ENCODE peak calls at places on chromosomes 11 and 22, in six cellular contexts. One of them, this sample, is unnamed.
A peak's percentile ranks its signal among the peaks of the same experiment; 100 is the strongest.

GRCh38 chr11:19849107-19849789 is 136.6 kb downstream of the NAV2 start:
- DNase-seq in colonic mucosa: no peak
- DNase-seq in spleen: no peak
- DNase-seq in cardiac muscle cell: no peak
- DNase-seq in adipocyte: peak; percentile 59
- DNase-seq in OCI-LY7: no peak
- DNase-seq in this sample: no peak

GRCh38 chr11:45918331-45918941 is 759 bp upstream of the PEX16 start:
- DNase-seq in colonic mucosa: peak; percentile 93
- DNase-seq in spleen: peak; percentile 95
- DNase-seq in cardiac muscle cell: peak; percentile 80
- DNase-seq in adipocyte: peak; percentile 93
- DNase-seq in OCI-LY7: peak; percentile 77
- DNase-seq in this sample: peak; percentile 42

GRCh38 chr11:106231591-106231990 is 154.1 kb downstream of the AASDHPPT start:
- DNase-seq in colonic mucosa: no peak
- DNase-seq in spleen: no peak
- DNase-seq in cardiac muscle cell: peak; percentile 56
- DNase-seq in adipocyte: no peak
- DNase-seq in OCI-LY7: no peak
- DNase-seq in this sample: no peak

GRCh38 chr22:40400173-40400572 is 29.8 kb downstream of the SGSM3 start:
- DNase-seq in colonic mucosa: no peak
- DNase-seq in spleen: peak; percentile 93
- DNase-seq in cardiac muscle cell: no peak
- DNase-seq in adipocyte: no peak
- DNase-seq in OCI-LY7: peak; percentile 91
- DNase-seq in this sample: peak; percentile 62

GRCh38 chr11:103114836-103115235 is 5.6 kb downstream of the DYNC2H1 start:
- DNase-seq in colonic mucosa: no peak
- DNase-seq in spleen: no peak
- DNase-seq in cardiac muscle cell: no peak
- DNase-seq in adipocyte: no peak
- DNase-seq in OCI-LY7: no peak
- DNase-seq in this sample: no peak

GRCh38 chr11:6232899-6233298 is 1.5 kb downstream of the FHIP1B start:
- DNase-seq in colonic mucosa: no peak
- DNase-seq in spleen: no peak
- DNase-seq in cardiac muscle cell: no peak
- DNase-seq in adipocyte: peak; percentile 8
- DNase-seq in OCI-LY7: no peak
- DNase-seq in this sample: no peak

GRCh38 chr11:47905358-47906059 is 57.4 kb upstream of the NUP160 start:
- DNase-seq in colonic mucosa: no peak
- DNase-seq in spleen: no peak
- DNase-seq in cardiac muscle cell: peak; percentile 88
- DNase-seq in adipocyte: no peak
- DNase-seq in OCI-LY7: peak; percentile 39
- DNase-seq in this sample: no peak

GRCh38 chr11:36300651-36301050 is 4.6 kb downstream of the PRR5L start:
- DNase-seq in colonic mucosa: peak; percentile 88
- DNase-seq in spleen: peak; percentile 82
- DNase-seq in cardiac muscle cell: peak; percentile 85
- DNase-seq in adipocyte: peak; percentile 89
- DNase-seq in OCI-LY7: no peak
- DNase-seq in this sample: no peak

GRCh38 chr11:2525166-2525861 is 80.5 kb downstream of the KCNQ1 start:
- DNase-seq in colonic mucosa: peak; percentile 18
- DNase-seq in spleen: peak; percentile 64
- DNase-seq in cardiac muscle cell: no peak
- DNase-seq in adipocyte: no peak
- DNase-seq in OCI-LY7: no peak
- DNase-seq in this sample: no peak

GRCh38 chr11:112694813-112695212 is 266.4 kb upstream of the NCAM1 start:
- DNase-seq in colonic mucosa: no peak
- DNase-seq in spleen: no peak
- DNase-seq in cardiac muscle cell: peak; percentile 11
- DNase-seq in adipocyte: no peak
- DNase-seq in OCI-LY7: no peak
- DNase-seq in this sample: no peak

GRCh38 chr11:61834278-61835004 is 6.3 kb downstream of the FADS2 start:
- DNase-seq in colonic mucosa: peak; percentile 36
- DNase-seq in spleen: peak; percentile 78
- DNase-seq in cardiac muscle cell: peak; percentile 92
- DNase-seq in adipocyte: peak; percentile 65
- DNase-seq in OCI-LY7: peak; percentile 83
- DNase-seq in this sample: peak; percentile 74

GRCh38 chr22:32801001-32801435 is 487 bp upstream of the TIMP3 start:
- DNase-seq in colonic mucosa: no peak
- DNase-seq in spleen: no peak
- DNase-seq in cardiac muscle cell: no peak
- DNase-seq in adipocyte: peak; percentile 36
- DNase-seq in OCI-LY7: no peak
- DNase-seq in this sample: no peak
- H3K4me3 ChIP-seq in colonic mucosa: peak overlapping the region; percentile 43
- H3K4me3 ChIP-seq in spleen: peak overlapping the region; percentile 69
- H3K4me3 ChIP-seq in cardiac muscle cell: peak overlapping the region; percentile 97
- H3K4me3 ChIP-seq in adipocyte: peak overlapping the region; percentile 76
- H3K4me3 ChIP-seq in OCI-LY7: no peak overlapping the region
- H3K4me3 ChIP-seq in this sample: no peak overlapping the region

GRCh38 chr11:34158661-34159060 is 53.2 kb downstream of the NAT10 start:
- DNase-seq in colonic mucosa: no peak
- DNase-seq in spleen: no peak
- DNase-seq in cardiac muscle cell: no peak
- DNase-seq in adipocyte: no peak
- DNase-seq in OCI-LY7: peak; percentile 33
- DNase-seq in this sample: peak; percentile 6
- H3K4me1 ChIP-seq in colonic mucosa: no peaks in the 10 kb centered on the region
- H3K4me1 ChIP-seq in spleen: peaks cover 9% of the 10 kb centered on the region
- H3K4me1 ChIP-seq in cardiac muscle cell: no peaks in the 10 kb centered on the region
- H3K4me1 ChIP-seq in adipocyte: no peaks in the 10 kb centered on the region
- H3K4me1 ChIP-seq in OCI-LY7: peaks cover 12% of the 10 kb centered on the region
- H3K4me1 ChIP-seq in this sample: no peaks in the 10 kb centered on the region

GRCh38 chr22:20867179-20868099 is 8.6 kb downstream of the SNAP29 start:
- DNase-seq in colonic mucosa: peak; percentile 85
- DNase-seq in spleen: no peak
- DNase-seq in cardiac muscle cell: peak; percentile 67
- DNase-seq in adipocyte: no peak
- DNase-seq in OCI-LY7: peak; percentile 10
- DNase-seq in this sample: no peak
- H3K4me3 ChIP-seq in colonic mucosa: no peak overlapping the region
- H3K4me3 ChIP-seq in spleen: no peak overlapping the region
- H3K4me3 ChIP-seq in cardiac muscle cell: no peak overlapping the region
- H3K4me3 ChIP-seq in adipocyte: no peak overlapping the region
- H3K4me3 ChIP-seq in OCI-LY7: no peak overlapping the region
- H3K4me3 ChIP-seq in this sample: no peak overlapping the region

DNA sequence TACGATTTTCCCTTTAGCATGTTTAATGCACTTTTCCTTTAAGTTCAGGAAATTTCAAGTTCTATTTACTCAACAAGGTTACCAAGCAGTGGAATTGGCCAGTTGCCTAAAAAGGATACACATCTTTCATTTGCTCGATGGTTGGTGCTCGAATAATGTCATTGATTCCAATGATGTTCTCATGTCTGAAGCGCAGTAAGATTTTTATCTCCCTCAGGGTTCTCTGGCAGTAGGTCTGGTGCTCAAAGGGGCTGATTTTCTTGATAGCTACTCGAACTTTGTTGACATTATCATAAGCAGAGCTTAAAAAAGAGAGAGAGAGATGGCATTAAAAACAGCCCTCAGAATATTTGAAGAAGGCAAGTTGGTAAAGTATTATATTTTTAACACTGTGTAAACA is 59.9 kb downstream of the MAPK1 start:
- DNase-seq in colonic mucosa: no peak
- DNase-seq in spleen: no peak
- DNase-seq in cardiac muscle cell: peak; percentile 15
- DNase-seq in adipocyte: peak; percentile 37
- DNase-seq in OCI-LY7: no peak
- DNase-seq in this sample: no peak
- H3K4me1 ChIP-seq in colonic mucosa: no peaks in the 10 kb centered on the region
- H3K4me1 ChIP-seq in spleen: no peaks in the 10 kb centered on the region
- H3K4me1 ChIP-seq in cardiac muscle cell: no peaks in the 10 kb centered on the region
- H3K4me1 ChIP-seq in adipocyte: peaks cover 8% of the 10 kb centered on the region
- H3K4me1 ChIP-seq in OCI-LY7: no peaks in the 10 kb centered on the region
- H3K4me1 ChIP-seq in this sample: no peaks in the 10 kb centered on the region

GRCh38 chr11:73648629-73649046 is 2.3 kb downstream of the PLEKHB1 start:
- DNase-seq in colonic mucosa: no peak
- DNase-seq in spleen: no peak
- DNase-seq in cardiac muscle cell: no peak
- DNase-seq in adipocyte: no peak
- DNase-seq in OCI-LY7: no peak
- DNase-seq in this sample: no peak
- H3K4me3 ChIP-seq in colonic mucosa: no peak overlapping the region
- H3K4me3 ChIP-seq in spleen: no peak overlapping the region
- H3K4me3 ChIP-seq in cardiac muscle cell: no peak overlapping the region
- H3K4me3 ChIP-seq in adipocyte: no peak overlapping the region
- H3K4me3 ChIP-seq in OCI-LY7: no peak overlapping the region
- H3K4me3 ChIP-seq in this sample: no peak overlapping the region

DNA sequence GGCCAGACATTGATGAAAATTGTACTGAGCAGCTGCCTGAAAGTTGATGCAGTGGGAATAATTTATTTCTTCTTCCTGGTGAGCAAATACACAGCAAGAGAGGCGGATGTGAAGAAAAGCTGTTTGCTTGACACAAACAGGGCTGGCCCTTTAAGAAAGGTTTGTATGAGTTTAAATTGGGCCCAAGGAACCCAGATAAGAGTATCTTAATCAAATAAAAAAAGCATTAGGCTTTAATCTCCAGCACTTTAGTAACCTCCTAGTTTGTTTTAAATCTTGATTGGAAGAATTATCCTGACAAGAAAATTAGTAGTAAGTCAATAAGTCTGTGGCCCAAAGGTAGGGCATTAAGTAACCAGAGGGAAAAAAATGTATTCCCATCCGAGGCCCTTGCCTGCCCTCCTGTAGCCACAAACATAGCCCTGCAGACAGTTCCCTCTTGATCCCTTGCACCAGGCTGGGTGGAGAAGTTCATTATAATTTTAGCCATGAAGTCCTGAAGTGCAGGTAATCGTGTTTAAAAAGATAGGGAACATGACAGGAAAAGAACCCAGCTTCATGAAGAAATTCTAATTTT is 245.6 kb downstream of the KIRREL3 start:
- DNase-seq in colonic mucosa: no peak
- DNase-seq in spleen: no peak
- DNase-seq in cardiac muscle cell: no peak
- DNase-seq in adipocyte: no peak
- DNase-seq in OCI-LY7: no peak
- DNase-seq in this sample: no peak
- H3K4me1 ChIP-seq in colonic mucosa: no peaks in the 10 kb centered on the region
- H3K4me1 ChIP-seq in spleen: no peaks in the 10 kb centered on the region
- H3K4me1 ChIP-seq in cardiac muscle cell: no peaks in the 10 kb centered on the region
- H3K4me1 ChIP-seq in adipocyte: no peaks in the 10 kb centered on the region
- H3K4me1 ChIP-seq in OCI-LY7: no peaks in the 10 kb centered on the region
- H3K4me1 ChIP-seq in this sample: no peaks in the 10 kb centered on the region

DNA sequence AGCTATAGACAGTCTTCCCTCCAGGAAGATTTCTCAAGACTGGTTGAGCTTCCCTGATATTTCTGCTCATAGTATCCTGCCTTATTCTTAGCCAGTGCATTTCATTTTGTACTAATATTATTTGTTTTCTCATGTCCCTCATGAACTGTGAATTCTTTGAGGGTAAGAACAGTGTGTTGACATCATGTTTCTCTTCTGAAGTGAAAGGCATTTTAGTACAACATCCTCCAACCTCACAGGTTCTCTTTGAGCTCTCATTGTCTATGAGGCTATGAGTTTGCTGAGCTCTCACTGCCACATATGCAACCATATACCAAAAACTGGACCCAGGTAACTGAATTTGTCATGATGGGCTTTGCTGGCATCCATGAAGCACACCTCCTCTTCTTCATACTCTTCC is at the start of gene OR6Q1:
- DNase-seq in colonic mucosa: no peak
- DNase-seq in spleen: no peak
- DNase-seq in cardiac muscle cell: no peak
- DNase-seq in adipocyte: no peak
- DNase-seq in OCI-LY7: no peak
- DNase-seq in this sample: no peak
- H3K4me3 ChIP-seq in colonic mucosa: no peak within 1 kb of the TSS
- H3K4me3 ChIP-seq in spleen: no peak within 1 kb of the TSS
- H3K4me3 ChIP-seq in cardiac muscle cell: no peak within 1 kb of the TSS
- H3K4me3 ChIP-seq in adipocyte: no peak within 1 kb of the TSS
- H3K4me3 ChIP-seq in OCI-LY7: no peak within 1 kb of the TSS
- H3K4me3 ChIP-seq in this sample: no peak within 1 kb of the TSS

DNA sequence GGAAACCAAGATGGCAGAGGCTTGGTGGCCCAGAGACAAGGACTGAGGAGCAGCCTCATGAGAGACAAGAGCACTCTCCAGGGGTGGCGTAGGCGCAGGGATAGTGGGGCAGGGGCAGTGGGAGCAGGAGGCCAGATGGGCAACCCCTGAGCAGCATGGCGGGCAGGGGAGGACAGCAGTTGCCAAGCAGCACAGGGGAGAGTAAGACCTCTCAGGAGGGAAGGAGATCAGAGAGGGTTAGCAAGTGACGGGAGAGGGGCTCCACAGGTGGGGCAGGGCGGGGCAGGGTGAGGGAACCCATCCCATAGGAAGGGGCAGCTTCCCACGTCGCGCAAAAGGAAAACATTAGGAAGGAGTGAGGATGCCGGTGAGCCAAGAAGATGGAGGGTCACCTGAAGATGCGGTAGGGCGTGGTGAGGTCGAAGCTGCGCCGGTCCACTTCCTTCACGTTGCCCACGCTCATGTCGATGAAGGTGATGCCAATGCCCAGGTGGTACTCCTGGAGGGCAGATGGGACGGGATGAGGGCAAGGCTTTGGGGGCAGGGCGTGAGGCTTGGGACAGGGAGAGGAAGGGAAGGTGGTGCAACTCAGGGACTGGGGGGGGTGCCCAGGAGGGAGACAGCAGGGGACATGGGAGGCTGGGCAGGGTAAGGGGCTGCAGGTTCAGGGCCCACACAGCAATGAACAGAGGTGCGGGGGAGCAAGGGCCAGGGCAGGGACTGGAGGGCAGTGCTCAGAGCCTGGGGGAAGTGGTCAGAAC is 35.4 kb upstream of the PDE2A start:
- DNase-seq in colonic mucosa: no peak
- DNase-seq in spleen: no peak
- DNase-seq in cardiac muscle cell: no peak
- DNase-seq in adipocyte: no peak
- DNase-seq in OCI-LY7: no peak
- DNase-seq in this sample: no peak
- H3K4me1 ChIP-seq in colonic mucosa: no peaks in the 10 kb centered on the region
- H3K4me1 ChIP-seq in spleen: peaks cover 14% of the 10 kb centered on the region
- H3K4me1 ChIP-seq in cardiac muscle cell: peaks cover 24% of the 10 kb centered on the region
- H3K4me1 ChIP-seq in adipocyte: peaks cover 10% of the 10 kb centered on the region
- H3K4me1 ChIP-seq in OCI-LY7: no peaks in the 10 kb centered on the region
- H3K4me1 ChIP-seq in this sample: peaks cover 3% of the 10 kb centered on the region